ENCODE peak calls at places on chromosome 9, in seven cellular contexts. B is heart left ventricle; T is activated naive CD4-positive, alpha-beta T cell; V is stimulated activated CD8-positive, alpha-beta memory T cell treated with anti-CD3 and anti-CD28 coated beads, Interleukin-15, amount 100 ng/mL, for 24 hours; O is right cardiac atrium; M is dorsolateral prefrontal cortex; L is effector memory CD8-positive, alpha-beta T cell. Y is an unnamed sample.

GRCh38 chr9:81619353-81620008 is 69.9 kb downstream of the TLE1 start:
- DNase-seq in O (no peak), M (no peak), T (no peak), L (no peak), V (no peak), B (no peak), Y (no peak)

GRCh38 chr9:124202447-124202971 is 55.2 kb upstream of the NEK6 start:
- DNase-seq in T (no peak), L (no peak), V (peak; percentile 40), M (peak; percentile 35), O (peak; percentile 75), B (peak; percentile 46), Y (peak; percentile 58)

GRCh38 chr9:3662671-3663070 is 136.9 kb upstream of the RFX3 start:
- DNase-seq in L (no peak), T (no peak), M (no peak), B (no peak), V (no peak), O (no peak), Y (no peak)

GRCh38 chr9:121915304-121915625 is 177.8 kb downstream of the TTLL11 start:
- DNase-seq in B (no peak), O (no peak), T (no peak), M (no peak), V (no peak), L (no peak), Y (no peak)

GRCh38 chr9:18569941-18570630 is 96.1 kb downstream of the ADAMTSL1 start:
- DNase-seq in B (no peak), O (no peak), L (no peak), T (no peak), M (no peak), V (no peak), Y (no peak)

GRCh38 chr9:136572003-136572595 is 26.3 kb upstream of the NOTCH1 start:
- DNase-seq in T (no peak), B (peak; percentile 89), M (no peak), O (peak; percentile 85), V (no peak), L (no peak), Y (no peak)

GRCh38 chr9:102974530-102974929 is 20.6 kb upstream of the CYLC2 start:
- DNase-seq in M (no peak), L (no peak), B (no peak), V (no peak), O (no peak), T (no peak), Y (no peak)

GRCh38 chr9:86337469-86338107 is 16.6 kb downstream of the TUT7 start:
- DNase-seq in O (no peak), V (no peak), L (no peak), B (no peak), T (no peak), M (no peak), Y (no peak)

GRCh38 chr9:131668057-131668438 is 71.8 kb downstream of the RAPGEF1 start:
- DNase-seq in T (no peak), M (no peak), O (no peak), L (no peak), B (no peak), V (no peak), Y (no peak)

GRCh38 chr9:132977626-132978450 is 656 bp upstream of the GFI1B start:
- DNase-seq in O (peak; percentile 82), M (peak; percentile 44), B (peak; percentile 45), T (peak; percentile 50), V (peak; percentile 40), L (peak; percentile 59), Y (peak; percentile 69)

GRCh38 chr9:95512751-95513120 is 4.0 kb downstream of the PTCH1 start:
- DNase-seq in L (no peak), B (no peak), M (no peak), V (no peak), O (no peak), T (no peak), Y (no peak)

GRCh38 chr9:131625848-131626670 is 80.7 kb downstream of the PRRT1B start:
- DNase-seq in B (no peak), L (peak; percentile 33), T (no peak), O (no peak), M (no peak), V (no peak), Y (peak; percentile 16)

GRCh38 chr9:19193029-19193324 is 37.5 kb upstream of the DENND4C start:
- DNase-seq in L (no peak), V (no peak), M (no peak), T (no peak), B (no peak), O (no peak), Y (no peak)

GRCh38 chr9:76905984-76906861 is at the start of gene PRUNE2:
- DNase-seq in O (peak; percentile 87), L (no peak), B (peak; percentile 47), M (peak; percentile 52), T (no peak), V (no peak), Y (no peak)

GRCh38 chr9:117733465-117733864 is 29.3 kb downstream of the TLR4 start:
- DNase-seq in B (no peak), O (no peak), T (no peak), L (no peak), V (no peak), M (no peak), Y (no peak)

GRCh38 chr9:88766778-88767503 is 224.3 kb upstream of the S1PR3 start:
- DNase-seq in O (no peak), B (no peak), L (no peak), M (no peak), V (no peak), T (no peak), Y (no peak)

GRCh38 chr9:122029898-122030297 is 63.2 kb downstream of the TTLL11 start:
- DNase-seq in B (no peak), O (no peak), T (no peak), V (no peak), L (no peak), M (no peak), Y (no peak)

GRCh38 chr9:35844628-35845301 is 15.7 kb downstream of the TMEM8B start:
- DNase-seq in L (peak; percentile 35), V (no peak), T (no peak), M (peak; percentile 55), O (no peak), B (no peak), Y (peak; percentile 14)

GRCh38 chr9:124849801-124850200 is 3.5 kb upstream of the WDR38 start:
- DNase-seq in T (no peak), B (peak; percentile 73), V (no peak), O (no peak), L (no peak), M (no peak), Y (no peak)

GRCh38 chr9:137112564-137113384 is 1.8 kb downstream of the DPP7 start:
- DNase-seq in L (no peak), T (no peak), V (no peak), O (peak; percentile 50), B (no peak), M (no peak), Y (no peak)

Y was measured in activated gamma-delta T cell treated with Interleukin-2 at 50 U/mL for 16 hours.